ENCODE peak calls at places on chromosomes 16 and 17, in eight cellular contexts. One of them, this sample, is unnamed.

GRCh38 chr17:6078370-6078950 is 8.3 kb downstream of the WSCD1 start:
- DNase-seq in type B pancreatic cell: no peak
- DNase-seq in astrocyte of the hippocampus: peak
- DNase-seq in naive thymus-derived CD8-positive, alpha-beta T cell: no peak
- DNase-seq in epithelial cell of esophagus: no peak
- DNase-seq in heart left ventricle: no peak
- DNase-seq in Panc1: no peak
- DNase-seq in T-helper 9 cell: no peak
- DNase-seq in this sample: no peak

GRCh38 chr16:63461248-63461841 is 1425.1 kb upstream of the CDH8 start:
- DNase-seq in T-helper 9 cell: no peak
- DNase-seq in Panc1: peak
- DNase-seq in type B pancreatic cell: no peak
- DNase-seq in naive thymus-derived CD8-positive, alpha-beta T cell: no peak
- DNase-seq in epithelial cell of esophagus: peak
- DNase-seq in astrocyte of the hippocampus: peak
- DNase-seq in heart left ventricle: no peak
- DNase-seq in this sample: no peak

GRCh38 chr16:88781140-88782077 is 3.6 kb downstream of the PIEZO1 start:
- DNase-seq in naive thymus-derived CD8-positive, alpha-beta T cell: peak
- DNase-seq in type B pancreatic cell: no peak
- DNase-seq in astrocyte of the hippocampus: no peak
- DNase-seq in heart left ventricle: no peak
- DNase-seq in epithelial cell of esophagus: no peak
- DNase-seq in T-helper 9 cell: peak
- DNase-seq in Panc1: no peak
- DNase-seq in this sample: peak

GRCh38 chr16:7861891-7862585 is 529.4 kb downstream of the RBFOX1 start:
- DNase-seq in epithelial cell of esophagus: no peak
- DNase-seq in naive thymus-derived CD8-positive, alpha-beta T cell: no peak
- DNase-seq in type B pancreatic cell: no peak
- DNase-seq in T-helper 9 cell: no peak
- DNase-seq in heart left ventricle: no peak
- DNase-seq in Panc1: no peak
- DNase-seq in astrocyte of the hippocampus: no peak
- DNase-seq in this sample: no peak

GRCh38 chr17:79921411-79922160 is 82.3 kb upstream of the CBX4 start:
- DNase-seq in naive thymus-derived CD8-positive, alpha-beta T cell: no peak
- DNase-seq in epithelial cell of esophagus: no peak
- DNase-seq in heart left ventricle: no peak
- DNase-seq in Panc1: no peak
- DNase-seq in type B pancreatic cell: no peak
- DNase-seq in T-helper 9 cell: no peak
- DNase-seq in astrocyte of the hippocampus: no peak
- DNase-seq in this sample: no peak

GRCh38 chr17:302300-302698 is 50.3 kb downstream of the RPH3AL start:
- DNase-seq in epithelial cell of esophagus: no peak
- DNase-seq in heart left ventricle: peak
- DNase-seq in astrocyte of the hippocampus: no peak
- DNase-seq in naive thymus-derived CD8-positive, alpha-beta T cell: no peak
- DNase-seq in Panc1: no peak
- DNase-seq in type B pancreatic cell: no peak
- DNase-seq in T-helper 9 cell: no peak
- DNase-seq in this sample: no peak

GRCh38 chr16:85257483-85257882 is 145.2 kb upstream of the CIBAR2 start:
- DNase-seq in astrocyte of the hippocampus: no peak
- DNase-seq in type B pancreatic cell: no peak
- DNase-seq in epithelial cell of esophagus: no peak
- DNase-seq in naive thymus-derived CD8-positive, alpha-beta T cell: no peak
- DNase-seq in heart left ventricle: no peak
- DNase-seq in Panc1: no peak
- DNase-seq in T-helper 9 cell: no peak
- DNase-seq in this sample: no peak

GRCh38 chr16:66503030-66503429 is 46.9 kb downstream of the TK2 start:
- DNase-seq in type B pancreatic cell: no peak
- DNase-seq in Panc1: no peak
- DNase-seq in T-helper 9 cell: no peak
- DNase-seq in naive thymus-derived CD8-positive, alpha-beta T cell: no peak
- DNase-seq in heart left ventricle: no peak
- DNase-seq in epithelial cell of esophagus: no peak
- DNase-seq in astrocyte of the hippocampus: no peak
- DNase-seq in this sample: no peak

GRCh38 chr17:14301279-14301760 is 439 bp downstream of the HS3ST3B1 start:
- DNase-seq in epithelial cell of esophagus: peak
- DNase-seq in Panc1: no peak
- DNase-seq in T-helper 9 cell: peak
- DNase-seq in type B pancreatic cell: peak
- DNase-seq in naive thymus-derived CD8-positive, alpha-beta T cell: peak
- DNase-seq in astrocyte of the hippocampus: no peak
- DNase-seq in heart left ventricle: no peak
- DNase-seq in this sample: no peak

GRCh38 chr17:80858301-80859003 is 133.2 kb upstream of the CHMP6 start:
- DNase-seq in type B pancreatic cell: no peak
- DNase-seq in astrocyte of the hippocampus: no peak
- DNase-seq in T-helper 9 cell: no peak
- DNase-seq in Panc1: no peak
- DNase-seq in naive thymus-derived CD8-positive, alpha-beta T cell: no peak
- DNase-seq in epithelial cell of esophagus: no peak
- DNase-seq in heart left ventricle: no peak
- DNase-seq in this sample: no peak

GRCh38 chr16:9542165-9542755 is 450.8 kb downstream of the HAPSTR1 start:
- DNase-seq in Panc1: no peak
- DNase-seq in type B pancreatic cell: no peak
- DNase-seq in astrocyte of the hippocampus: no peak
- DNase-seq in naive thymus-derived CD8-positive, alpha-beta T cell: no peak
- DNase-seq in epithelial cell of esophagus: no peak
- DNase-seq in heart left ventricle: no peak
- DNase-seq in T-helper 9 cell: no peak
- DNase-seq in this sample: no peak

GRCh38 chr16:4404967-4405696 is 11.3 kb downstream of the CORO7 start:
- DNase-seq in naive thymus-derived CD8-positive, alpha-beta T cell: peak
- DNase-seq in Panc1: no peak
- DNase-seq in epithelial cell of esophagus: no peak
- DNase-seq in astrocyte of the hippocampus: no peak
- DNase-seq in T-helper 9 cell: no peak
- DNase-seq in type B pancreatic cell: no peak
- DNase-seq in heart left ventricle: no peak
- DNase-seq in this sample: no peak

GRCh38 chr17:17326275-17326875 is 23.2 kb downstream of the NT5M start:
- DNase-seq in Panc1: no peak
- DNase-seq in heart left ventricle: no peak
- DNase-seq in type B pancreatic cell: no peak
- DNase-seq in astrocyte of the hippocampus: no peak
- DNase-seq in epithelial cell of esophagus: no peak
- DNase-seq in naive thymus-derived CD8-positive, alpha-beta T cell: no peak
- DNase-seq in T-helper 9 cell: no peak
- DNase-seq in this sample: no peak

GRCh38 chr16:30853758-30854157 is 40.1 kb downstream of the BCL7C start:
- DNase-seq in T-helper 9 cell: no peak
- DNase-seq in Panc1: no peak
- DNase-seq in epithelial cell of esophagus: peak
- DNase-seq in astrocyte of the hippocampus: no peak
- DNase-seq in naive thymus-derived CD8-positive, alpha-beta T cell: no peak
- DNase-seq in type B pancreatic cell: no peak
- DNase-seq in heart left ventricle: no peak
- DNase-seq in this sample: no peak

GRCh38 chr17:40459646-40460584 is 16.7 kb downstream of the IGFBP4 start:
- DNase-seq in naive thymus-derived CD8-positive, alpha-beta T cell: no peak
- DNase-seq in astrocyte of the hippocampus: no peak
- DNase-seq in epithelial cell of esophagus: no peak
- DNase-seq in T-helper 9 cell: no peak
- DNase-seq in type B pancreatic cell: no peak
- DNase-seq in heart left ventricle: no peak
- DNase-seq in Panc1: no peak
- DNase-seq in this sample: no peak

This sample was measured in effector memory CD8-positive, alpha-beta T cell.